ENCODE peak calls at places on chromosomes 4 and X, in seven cellular contexts. U is SK-N-SH, C is HepG2, D is HCT116, G is H1, Q is K562, W is GM12878. P is an unnamed sample.
A peak's percentile ranks its signal among the peaks of the same experiment; 100 is the strongest.

GRCh38 chrX:74492720-74493201 is 71.5 kb downstream of the SLC16A2 start:
- DNase-seq in D (no peak), G (peak; percentile 66), C (no peak), W (no peak), U (peak; percentile 16), Q (peak; percentile 1), P (no peak)

GRCh38 chr4:82865592-82865991 is 25.4 kb downstream of the SEC31A start:
- DNase-seq in D (no peak), U (no peak), Q (no peak), W (no peak), C (peak; percentile 27), G (no peak), P (no peak)

GRCh38 chr4:7226993-7227392 is 34.7 kb downstream of the SORCS2 start:
- DNase-seq in C (no peak), Q (no peak), D (no peak), U (peak; percentile 70), W (no peak), G (no peak), P (no peak)

GRCh38 chrX:137432609-137433008 is 133.3 kb upstream of the ZIC3 start:
- DNase-seq in U (peak; percentile 43), C (peak; percentile 0), G (peak; percentile 51), Q (peak; percentile 24), D (no peak), W (no peak), P (no peak)

GRCh38 chr4:41751325-41752061 is 3.0 kb upstream of the PHOX2B start:
- DNase-seq in U (peak; percentile 78), Q (peak; percentile 17), G (peak; percentile 74), C (no peak), D (no peak), W (no peak), P (no peak)

GRCh38 chrX:116272881-116273280 is 102.3 kb downstream of the AGTR2 start:
- DNase-seq in W (no peak), D (no peak), Q (no peak), C (no peak), U (no peak), G (no peak), P (no peak)

GRCh38 chrX:149312936-149313432 is 192.1 kb downstream of the IDS start:
- DNase-seq in C (no peak), W (no peak), G (no peak), Q (no peak), D (no peak), U (no peak), P (no peak)

GRCh38 chr4:39278476-39278875 is 87.7 kb downstream of the RFC1 start:
- DNase-seq in D (no peak), Q (no peak), W (no peak), C (no peak), U (no peak), G (no peak), P (no peak)

GRCh38 chrX:12988797-12989196 is 13.9 kb downstream of the TMSB4X start:
- DNase-seq in U (no peak), C (peak; percentile 73), D (peak; percentile 60), W (no peak), Q (peak; percentile 62), G (no peak), P (no peak)

GRCh38 chrX:54357414-54358377 is at the start of gene WNK3:
- DNase-seq in W (no peak), C (peak; percentile 0), D (no peak), U (peak; percentile 86), Q (no peak), G (peak; percentile 80), P (peak; percentile 62)

GRCh38 chrX:44872319-44872816 is 620 bp upstream of the KDM6A start:
- DNase-seq in C (no peak), W (no peak), D (no peak), G (no peak), U (no peak), Q (peak; percentile 49), P (no peak)

GRCh38 chrX:114583646-114584433 is at the start of gene HTR2C:
- DNase-seq in D (no peak), G (peak; percentile 65), Q (no peak), W (no peak), C (no peak), U (peak; percentile 44), P (no peak)

GRCh38 chr4:39043697-39044363 is 11.6 kb upstream of the TMEM156 start:
- DNase-seq in Q (no peak), W (peak; percentile 32), D (no peak), U (peak; percentile 34), C (peak; percentile 24), G (no peak), P (no peak)

GRCh38 chr4:24070117-24070516 is 180.3 kb upstream of the PPARGC1A start:
- DNase-seq in D (no peak), C (peak; percentile 1), Q (no peak), W (no peak), U (no peak), G (no peak), P (no peak)

GRCh38 chr4:6592804-6593563 is 18.0 kb downstream of the MAN2B2 start:
- DNase-seq in U (no peak), W (no peak), G (no peak), D (no peak), C (no peak), Q (no peak), P (no peak)

GRCh38 chr4:80615099-80615498 is 279.6 kb downstream of the CFAP299 start:
- DNase-seq in Q (no peak), C (peak; percentile 47), W (no peak), U (no peak), D (no peak), G (no peak), P (no peak)

GRCh38 chr4:86302242-86302641 is 57.6 kb downstream of the MAPK10 start:
- DNase-seq in W (no peak), Q (no peak), D (no peak), U (peak; percentile 36), C (peak; percentile 3), G (no peak), P (no peak)

GRCh38 chr4:3827616-3828492 is 61.7 kb downstream of the ADRA2C start:
- DNase-seq in W (no peak), C (peak; percentile 85), U (peak; percentile 93), D (no peak), G (no peak), Q (no peak), P (peak; percentile 92)

GRCh38 chr4:158812543-158812942 is 43.7 kb downstream of the FNIP2 start:
- DNase-seq in Q (no peak), C (peak; percentile 84), U (no peak), D (no peak), W (no peak), G (no peak), P (no peak)

GRCh38 chr4:158813113-158813512 is 44.3 kb downstream of the FNIP2 start:
- DNase-seq in C (no peak), U (no peak), G (no peak), Q (no peak), D (no peak), W (no peak), P (no peak)

GRCh38 chr4:158811704-158812103 is 42.9 kb downstream of the FNIP2 start:
- DNase-seq in Q (peak; percentile 66), D (no peak), C (no peak), G (no peak), W (no peak), U (no peak), P (no peak)

GRCh38 chr4:158811216-158811540 is 42.4 kb downstream of the FNIP2 start:
- DNase-seq in U (no peak), Q (no peak), D (no peak), C (no peak), G (no peak), W (no peak), P (no peak)

DNA sequence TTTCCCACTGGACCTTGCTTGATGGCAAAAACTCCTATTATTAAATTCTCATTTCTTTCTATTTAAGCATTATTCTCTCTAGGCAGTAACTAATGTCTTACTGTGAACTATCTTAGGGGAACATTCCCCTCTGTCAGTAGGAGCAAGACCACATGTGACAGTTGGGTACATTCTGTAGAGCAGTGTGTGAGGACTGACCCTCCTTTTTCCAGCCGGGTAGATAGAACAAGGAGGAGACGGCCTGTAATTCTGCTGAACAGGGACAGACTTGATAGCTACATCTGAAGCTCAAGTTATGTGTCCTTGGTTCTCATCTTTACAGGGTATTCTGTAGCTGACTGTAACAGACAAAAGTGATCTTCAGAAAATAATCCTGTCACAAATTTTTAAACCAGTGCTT is 43.3 kb downstream of the FNIP2 start:
- DNase-seq in C (no peak), G (no peak), U (no peak), D (no peak), Q (no peak), W (no peak), P (no peak)
- TF ChIP-seq JUND in C (no peak), G (no peak), U (no peak), D (no peak), Q (no peak), W (no peak), P (no peak)

GRCh38 chr4:85084371-85085170 is 118.1 kb upstream of the WDFY3 start:
- DNase-seq in W (no peak), G (no peak), C (peak; percentile 60), Q (peak; percentile 69), D (peak; percentile 75), U (peak; percentile 20), P (no peak)
- TF ChIP-seq JUND in W (no peak), G (no peak), C (no peak), Q (no peak), D (no peak), U (no peak), P (no peak)

DNA sequence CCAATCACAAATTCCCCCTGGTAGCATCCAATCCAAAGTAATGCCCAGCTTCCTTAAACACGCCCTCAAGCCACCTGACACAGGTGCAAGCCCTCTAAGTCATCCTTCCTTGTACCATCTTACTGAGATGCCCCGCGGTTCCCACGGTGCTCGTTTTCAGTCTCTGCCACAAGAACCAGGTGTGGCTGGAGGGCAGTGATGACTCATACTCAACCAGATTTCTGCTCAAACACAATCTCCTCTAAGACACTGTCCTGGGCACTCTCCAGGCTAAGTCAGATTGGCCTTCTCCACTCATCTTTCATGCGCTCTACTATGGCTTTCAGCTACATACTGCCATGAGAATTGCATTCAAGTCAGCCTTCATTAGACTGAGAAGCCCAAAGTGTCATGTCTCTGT is 3.5 kb downstream of the SH3KBP1 start:
- DNase-seq in U (no peak), D (peak; percentile 43), W (peak; percentile 78), C (no peak), G (no peak), Q (no peak), P (no peak)
- TF ChIP-seq JUND in U (no peak), D (no peak), W (no peak), C (no peak), G (no peak), Q (no peak), P (no peak)

DNA sequence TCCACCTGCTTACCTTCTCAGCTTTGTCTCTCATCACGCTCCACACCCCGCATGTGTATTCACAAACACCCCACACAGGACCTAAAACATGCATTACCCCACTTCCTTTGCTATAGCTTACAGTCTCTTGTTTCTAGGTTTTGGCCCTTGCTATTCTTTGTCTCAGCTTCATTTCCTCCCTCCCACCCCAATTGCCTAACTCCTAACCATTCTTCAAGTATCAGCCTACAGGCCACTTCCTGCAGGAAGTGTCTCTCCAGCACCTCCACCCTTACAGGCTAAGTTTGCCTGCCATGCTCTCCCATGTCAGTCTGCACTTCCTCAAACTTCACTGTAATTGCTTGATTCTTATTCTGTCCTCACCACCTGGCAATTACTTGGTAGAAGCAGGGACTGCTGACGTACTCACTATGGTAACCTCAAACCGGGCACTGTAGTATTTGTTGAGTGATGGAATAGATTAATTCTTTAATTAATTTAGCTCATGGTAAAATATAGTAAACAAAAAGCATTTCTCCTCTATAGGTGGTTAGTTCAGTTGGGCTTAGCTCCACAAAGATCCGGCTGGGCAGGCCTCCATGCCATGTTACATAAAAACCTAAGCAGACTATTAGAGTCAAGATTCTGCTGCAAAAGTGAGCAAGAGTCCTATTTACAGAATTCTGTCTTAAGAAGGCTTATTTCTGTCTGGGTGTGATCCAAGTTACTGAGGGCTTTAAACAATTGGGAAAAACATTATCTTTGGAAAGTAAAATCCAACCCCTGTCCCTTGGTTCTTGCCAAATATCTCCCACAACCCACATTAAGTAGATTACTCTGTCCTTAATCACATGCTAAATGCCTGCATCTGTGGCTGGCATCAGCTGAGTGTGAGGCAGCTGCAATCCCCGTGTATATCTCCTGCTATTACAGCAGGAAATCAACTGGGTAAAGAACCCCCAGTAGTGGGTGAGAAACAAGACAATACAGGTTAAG is 124.7 kb upstream of the CPEB2 start:
- DNase-seq in D (no peak), G (no peak), C (no peak), Q (no peak), U (peak; percentile 34), W (no peak), P (peak; percentile 64)
- TF ChIP-seq JUND in D (no peak), G (no peak), C (no peak), Q (no peak), U (no peak), W (no peak), P (no peak)

P was measured in T47D.